ENCODE peak calls at places on chromosomes 16 and 17, in five cellular contexts. S is spleen, T is PC-9, A is GM06990, N is cardiac fibroblast. R is an unnamed sample.

GRCh38 chr16:89097528-89097846 is 3.8 kb downstream of the ACSF3 start:
- DNase-seq in S (no peak), T (no peak), A (no peak), N (no peak), R (no peak)

GRCh38 chr17:72683506-72684404 is 408.7 kb downstream of the SLC39A11 start:
- DNase-seq in S (no peak), T (peak), A (no peak), N (peak), R (peak)

GRCh38 chr16:76791151-76791550 is 399.8 kb upstream of the MON1B start:
- DNase-seq in S (no peak), T (no peak), A (no peak), N (no peak), R (no peak)

GRCh38 chr17:9865585-9865984 is 39.5 kb downstream of the RCVRN start:
- DNase-seq in S (no peak), T (peak), A (no peak), N (peak), R (no peak)

GRCh38 chr17:79340771-79341528 is 266.3 kb downstream of the ENGASE start:
- DNase-seq in S (peak), T (no peak), A (peak), N (no peak), R (no peak)

GRCh38 chr16:89369266-89369895 is 121.0 kb downstream of the ANKRD11 start:
- DNase-seq in S (no peak), T (no peak), A (no peak), N (no peak), R (no peak)

GRCh38 chr16:85394511-85395206 is 218.5 kb upstream of the GSE1 start:
- DNase-seq in S (peak), T (no peak), A (no peak), N (no peak), R (no peak)

GRCh38 chr16:60204221-60204620 is 1470.1 kb upstream of the GOT2 start:
- DNase-seq in S (no peak), T (no peak), A (no peak), N (no peak), R (no peak)

GRCh38 chr16:66397736-66398433 is 29.2 kb upstream of the BEAN1 start:
- DNase-seq in S (no peak), T (no peak), A (no peak), N (no peak), R (no peak)

GRCh38 chr17:34567665-34568064 is 11.7 kb upstream of the TMEM132E start:
- DNase-seq in S (no peak), T (no peak), A (no peak), N (no peak), R (no peak)

GRCh38 chr17:17110520-17110919 is 68.3 kb downstream of the MPRIP start:
- DNase-seq in S (no peak), T (no peak), A (no peak), N (no peak), R (no peak)

GRCh38 chr16:58299757-58300349 is 5.0 kb upstream of the PRSS54 start:
- DNase-seq in S (no peak), T (peak), A (no peak), N (peak), R (no peak)

GRCh38 chr17:38749222-38750043 is 1.3 kb upstream of the PCGF2 start:
- DNase-seq in S (peak), T (peak), A (no peak), N (peak), R (peak)

GRCh38 chr17:32627233-32628008 is 140.6 kb downstream of the CDK5R1 start:
- DNase-seq in S (no peak), T (no peak), A (no peak), N (peak), R (peak)

GRCh38 chr16:56985288-56985961 is 3.9 kb upstream of the NLRC5 start:
- DNase-seq in S (peak), T (peak), A (no peak), N (peak), R (no peak)

GRCh38 chr17:45320931-45321461 is 4.2 kb upstream of the MAP3K14 start:
- DNase-seq in S (no peak), T (peak), A (no peak), N (peak), R (peak)

GRCh38 chr17:64151016-64151368 is 21.0 kb upstream of the ERN1 start:
- DNase-seq in S (no peak), T (no peak), A (no peak), N (no peak), R (no peak)

GRCh38 chr17:81959362-81960129 is 1.4 kb downstream of the NOTUM start:
- DNase-seq in S (peak), T (no peak), A (peak), N (peak), R (no peak)

GRCh38 chr17:7782237-7782636 is 51.8 kb upstream of the KDM6B start:
- DNase-seq in S (no peak), T (peak), A (no peak), N (peak), R (no peak)
- TF ChIP-seq CTCF in S (no peak), T (peak), A (no peak), N (peak), R (peak)

GRCh38 chr17:4263282-4264215 is at the start of gene ANKFY1:
- DNase-seq in S (peak), T (peak), A (peak), N (peak), R (peak)
- TF ChIP-seq CTCF in S (no peak), T (no peak), A (peak), N (no peak), R (no peak)

GRCh38 chr17:43351686-43352085 is 47.1 kb upstream of the ARL4D start:
- DNase-seq in S (no peak), T (no peak), A (no peak), N (no peak), R (no peak)

GRCh38 chr17:43350888-43351361 is 47.9 kb upstream of the ARL4D start:
- DNase-seq in S (no peak), T (no peak), A (no peak), N (no peak), R (no peak)

GRCh38 chr17:43353364-43353763 is 45.4 kb upstream of the ARL4D start:
- DNase-seq in S (no peak), T (no peak), A (no peak), N (no peak), R (no peak)

GRCh38 chr17:43352579-43352978 is 46.2 kb upstream of the ARL4D start:
- DNase-seq in S (no peak), T (no peak), A (no peak), N (no peak), R (no peak)

DNA sequence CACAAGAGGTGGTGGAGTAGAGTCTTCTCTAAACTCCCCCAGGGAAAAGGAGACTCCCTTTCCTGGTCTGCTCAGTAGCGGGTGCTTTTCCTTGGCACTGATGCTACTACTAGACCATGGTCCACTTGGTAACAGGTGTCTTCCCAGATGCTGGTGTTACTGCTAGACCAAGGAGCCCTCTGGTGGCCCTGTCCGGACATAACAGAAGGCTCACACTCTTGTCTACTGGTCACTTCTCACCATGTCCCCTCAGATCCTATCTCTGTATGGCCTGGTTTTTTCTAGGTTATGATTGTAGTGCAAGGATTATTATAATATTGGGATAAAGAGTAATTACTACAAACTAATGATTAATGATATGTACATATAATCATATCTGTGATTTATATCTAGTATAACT is 49.7 kb upstream of the ARL4D start:
- DNase-seq in S (no peak), T (no peak), A (no peak), N (no peak), R (no peak)
- TF ChIP-seq CTCF in S (no peak), T (peak), A (no peak), N (no peak), R (no peak)

GRCh38 chr16:2079991-2080390 is 32.2 kb downstream of the TSC2 start:
- DNase-seq in S (no peak), T (no peak), A (no peak), N (no peak), R (no peak)

GRCh38 chr16:2078691-2079090 is 30.9 kb downstream of the TSC2 start:
- DNase-seq in S (no peak), T (no peak), A (no peak), N (no peak), R (no peak)

GRCh38 chr16:2078096-2078495 is 30.3 kb downstream of the TSC2 start:
- DNase-seq in S (no peak), T (no peak), A (no peak), N (no peak), R (no peak)

GRCh38 chr16:2077696-2078095 is 29.9 kb downstream of the TSC2 start:
- DNase-seq in S (no peak), T (no peak), A (no peak), N (no peak), R (no peak)

GRCh38 chr16:2079311-2079800 is 31.6 kb downstream of the TSC2 start:
- DNase-seq in S (no peak), T (no peak), A (no peak), N (no peak), R (no peak)
- TF ChIP-seq CTCF in S (no peak), T (no peak), A (no peak), N (no peak), R (no peak)

DNA sequence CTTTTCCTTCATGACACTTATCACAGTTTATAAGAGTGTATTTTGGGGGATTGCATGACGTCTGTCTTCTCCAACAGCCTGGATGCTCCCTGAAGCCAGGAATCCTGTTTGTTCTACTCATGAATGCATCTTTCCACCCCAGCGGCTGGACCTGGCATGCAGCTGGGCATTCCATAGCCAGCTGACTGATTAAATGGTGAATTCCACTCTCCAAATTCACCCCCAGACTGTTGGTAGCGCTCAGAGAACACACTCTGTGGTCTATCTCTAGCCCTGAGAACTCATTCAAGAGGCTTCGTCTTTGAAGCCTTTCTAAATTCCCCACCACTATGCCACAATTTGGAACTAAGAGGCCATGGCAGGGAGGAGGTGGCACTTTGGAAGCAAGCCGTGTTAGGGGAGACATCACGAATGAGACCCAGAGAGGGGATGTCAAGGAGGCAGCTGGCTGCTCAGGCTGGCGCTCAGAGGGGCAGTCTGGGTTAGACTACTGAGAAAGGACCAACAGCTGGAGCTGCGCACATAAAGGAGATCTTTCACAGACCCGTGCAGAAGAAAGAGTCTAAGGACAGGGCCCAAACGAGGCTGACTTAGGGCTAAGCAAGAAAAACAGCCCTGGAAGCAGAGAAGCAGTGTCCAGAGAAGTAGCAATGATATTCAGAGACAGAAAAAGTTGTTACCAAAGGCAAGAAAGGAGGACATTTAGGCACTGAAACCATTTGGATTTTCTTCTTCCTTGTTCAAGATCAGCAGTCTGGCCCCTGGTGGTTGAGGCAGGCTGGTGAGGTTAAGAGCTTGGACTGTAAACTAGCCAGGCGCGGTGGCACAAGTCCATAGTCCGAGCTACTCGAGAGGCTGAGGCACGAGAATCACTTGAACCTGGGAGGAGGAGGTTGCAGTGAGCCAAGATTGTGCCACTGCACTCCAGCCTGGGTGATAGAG is 42.4 kb upstream of the ZNF629 start:
- DNase-seq in S (no peak), T (no peak), A (no peak), N (no peak), R (no peak)
- TF ChIP-seq CTCF in S (no peak), T (no peak), A (no peak), N (no peak), R (no peak)

DNA sequence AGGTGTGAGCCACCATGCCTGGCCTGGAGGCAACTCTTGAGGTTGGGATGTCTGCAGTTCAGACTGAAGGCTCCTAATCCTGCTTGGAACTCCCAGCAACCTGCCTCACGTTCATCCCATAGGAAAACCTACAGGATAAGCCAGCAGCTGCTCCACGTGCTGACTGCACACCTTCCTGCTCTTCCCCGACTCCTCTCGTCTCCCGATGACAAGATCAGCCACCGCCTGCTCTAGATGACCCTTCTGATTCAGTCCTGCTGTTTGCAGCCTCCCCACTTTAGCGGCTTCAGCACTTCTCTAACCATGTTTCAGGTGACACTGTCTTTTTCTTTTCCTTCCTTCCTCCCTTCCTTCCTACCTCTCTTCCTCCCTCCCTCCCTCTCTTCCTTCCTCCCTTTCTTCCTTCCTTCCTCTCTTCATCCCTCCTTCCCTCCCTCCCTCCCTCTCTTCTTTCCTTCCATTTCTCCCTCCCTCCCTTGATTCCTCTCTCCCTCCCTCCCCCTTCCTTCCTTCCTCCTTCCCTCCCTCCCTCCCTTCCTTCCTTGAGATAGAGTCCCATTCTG is 61.8 kb downstream of the EMP2 start:
- DNase-seq in S (no peak), T (no peak), A (no peak), N (no peak), R (no peak)
- TF ChIP-seq CTCF in S (no peak), T (no peak), A (no peak), N (no peak), R (no peak)

DNA sequence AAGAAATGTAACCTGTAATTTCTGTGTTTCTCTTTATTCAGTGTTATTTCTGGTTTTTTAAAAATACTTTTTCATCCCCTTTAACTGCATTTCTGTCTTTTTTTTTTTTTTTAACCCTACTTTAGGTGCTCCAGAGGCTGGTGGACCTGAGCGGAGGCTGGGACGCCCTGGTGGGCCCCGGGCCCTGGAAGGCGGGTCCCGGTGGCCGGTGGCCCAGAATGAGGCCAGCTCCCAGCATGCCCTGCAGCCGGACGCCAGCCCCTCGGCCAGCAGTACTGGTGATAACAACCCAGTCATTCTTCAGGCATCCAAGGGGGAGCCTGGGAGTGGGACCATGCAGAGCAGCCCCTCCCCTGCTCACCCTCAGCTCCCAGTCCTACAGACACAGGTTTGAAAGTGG is 1.5 kb downstream of the SRCAP start:
- DNase-seq in S (peak), T (no peak), A (no peak), N (peak), R (no peak)
- TF ChIP-seq CTCF in S (no peak), T (no peak), A (no peak), N (no peak), R (no peak)

GRCh38 chr17:8859029-8859803 is 8.3 kb downstream of the PIK3R6 start:
- DNase-seq in S (no peak), T (no peak), A (peak), N (no peak), R (no peak)
- TF ChIP-seq CTCF in S (no peak), T (no peak), A (peak), N (peak), R (no peak)

GRCh38 chr16:30075503-30076275 is at the start of gene PPP4C:
- DNase-seq in S (peak), T (peak), A (peak), N (peak), R (no peak)
- TF ChIP-seq CTCF in S (no peak), T (no peak), A (no peak), N (no peak), R (peak)

R was measured in LNCaP clone FGC.